ENCODE peak calls at places on chromosomes 4 and X, in six cellular contexts. W is fibroblast of lung; Y is thoracic aorta; F is cardiac muscle cell; B is PC-9; D is CD4-positive, alpha-beta memory T cell. Q is an unnamed sample. For H3K4me1, the result is how much of the 10 kb centered on the place peaks cover.

GRCh38 chr4:41079871-41080565 is 134.3 kb downstream of the APBB2 start:
- DNase-seq in W (no peak), Y (no peak), F (no peak), B (no peak), D (no peak), Q (no peak)

GRCh38 chrX:69173906-69174305 is 8.7 kb upstream of the PJA1 start:
- DNase-seq in W (no peak), Y (no peak), F (no peak), B (no peak), D (no peak), Q (no peak)

GRCh38 chr4:164058775-164059174 is 564.3 kb downstream of the TMA16 start:
- DNase-seq in W (peak), Y (no peak), F (no peak), B (no peak), D (no peak), Q (no peak)

GRCh38 chr4:5051210-5051691 is at the start of gene STK32B:
- DNase-seq in W (peak), Y (no peak), F (peak), B (no peak), D (no peak), Q (peak)

GRCh38 chr4:165299399-165300060 is 27.9 kb upstream of the MSMO1 start:
- DNase-seq in W (no peak), Y (no peak), F (no peak), B (no peak), D (no peak), Q (no peak)

GRCh38 chrX:55011294-55011693 is 11.1 kb downstream of the APEX2 start:
- DNase-seq in W (no peak), Y (no peak), F (no peak), B (no peak), D (no peak), Q (no peak)

GRCh38 chrX:3678287-3678686 is 35.2 kb downstream of the PRKX start:
- DNase-seq in W (peak), Y (no peak), F (no peak), B (no peak), D (no peak), Q (no peak)

GRCh38 chrX:111168314-111168713 is 72.3 kb downstream of the PAK3 start:
- DNase-seq in W (peak), Y (no peak), F (peak), B (no peak), D (no peak), Q (peak)

GRCh38 chr4:40918330-40918729 is 168.6 kb downstream of the NSUN7 start:
- DNase-seq in W (peak), Y (no peak), F (no peak), B (peak), D (no peak), Q (peak)

GRCh38 chr4:118776166-118776954 is 59.6 kb downstream of the SEC24D start:
- DNase-seq in W (peak), Y (no peak), F (no peak), B (no peak), D (no peak), Q (no peak)

GRCh38 chrX:85017721-85018120 is 14.0 kb downstream of the APOOL start:
- DNase-seq in W (peak), Y (no peak), F (no peak), B (no peak), D (no peak), Q (no peak)

GRCh38 chrX:19752043-19752442 is 135.4 kb downstream of the SH3KBP1 start:
- DNase-seq in W (no peak), Y (no peak), F (no peak), B (no peak), D (no peak), Q (no peak)

GRCh38 chrX:17474892-17475291 is 99.9 kb downstream of the NHS start:
- DNase-seq in W (peak), Y (no peak), F (no peak), B (no peak), D (no peak), Q (no peak)

GRCh38 chr4:75658881-75659280 is 14.3 kb downstream of the G3BP2 start:
- DNase-seq in W (peak), Y (no peak), F (no peak), B (no peak), D (no peak), Q (no peak)

GRCh38 chr4:112560084-112560483 is 44.1 kb upstream of the NEUROG2 start:
- DNase-seq in W (no peak), Y (no peak), F (no peak), B (no peak), D (no peak), Q (no peak)

GRCh38 chrX:71652405-71652804 is 14.9 kb upstream of the LOC101059915 start:
- DNase-seq in W (peak), Y (no peak), F (peak), B (peak), D (no peak), Q (peak)

GRCh38 chr4:122163301-122163700 is 11.2 kb downstream of the BLTP1 start:
- DNase-seq in W (no peak), Y (no peak), F (no peak), B (no peak), D (no peak), Q (no peak)

GRCh38 chrX:57445046-57445445 is 146.8 kb upstream of the ZXDB start:
- DNase-seq in W (no peak), Y (no peak), F (no peak), B (no peak), D (no peak), Q (no peak)

GRCh38 chr4:40699648-40700047 is 50.1 kb upstream of the NSUN7 start:
- DNase-seq in W (peak), Y (no peak), F (no peak), B (no peak), D (no peak), Q (no peak)

GRCh38 chrX:5907202-5907601 is 321.5 kb downstream of the NLGN4X start:
- DNase-seq in W (no peak), Y (no peak), F (no peak), B (no peak), D (no peak), Q (no peak)

GRCh38 chrX:10781847-10782530 is 161.6 kb upstream of the MID1 start:
- DNase-seq in W (peak), Y (no peak), F (no peak), B (no peak), D (no peak), Q (no peak)

GRCh38 chrX:114717921-114718320 is 134.0 kb downstream of the HTR2C start:
- DNase-seq in W (no peak), Y (no peak), F (peak), B (no peak), D (no peak), Q (no peak)

GRCh38 chr4:66357316-66357715 is 687.0 kb upstream of the EPHA5 start:
- DNase-seq in W (peak), Y (no peak), F (no peak), B (no peak), D (no peak), Q (no peak)

GRCh38 chr4:99159699-99160098 is 15.6 kb upstream of the ADH4 start:
- DNase-seq in W (no peak), Y (no peak), F (no peak), B (no peak), D (no peak), Q (no peak)

GRCh38 chr4:77699731-77700210 is 94.2 kb downstream of the CXCL13 start:
- DNase-seq in W (peak), Y (no peak), F (peak), B (no peak), D (no peak), Q (no peak)

GRCh38 chr4:94452476-94453300 is 946 bp downstream of the PDLIM5 start:
- DNase-seq in W (peak), Y (peak), F (peak), B (peak), D (no peak), Q (peak)

GRCh38 chrX:154334496-154334895 is 38.9 kb downstream of the TKTL1 start:
- DNase-seq in W (no peak), Y (no peak), F (no peak), B (no peak), D (no peak), Q (no peak)

GRCh38 chr4:122117743-122118142 is 34.4 kb upstream of the BLTP1 start:
- DNase-seq in W (peak), Y (no peak), F (no peak), B (no peak), D (peak), Q (no peak)

GRCh38 chr4:48028654-48029053 is 12.1 kb downstream of the NIPAL1 start:
- DNase-seq in W (no peak), Y (no peak), F (no peak), B (no peak), D (no peak), Q (no peak)

GRCh38 chr4:140556372-140557085 is 12.2 kb downstream of the UCP1 start:
- DNase-seq in W (no peak), Y (no peak), F (no peak), B (no peak), D (peak), Q (no peak)

GRCh38 chr4:41693629-41694028 is 54.9 kb downstream of the PHOX2B start:
- DNase-seq in W (peak), Y (no peak), F (peak), B (no peak), D (no peak), Q (no peak)

GRCh38 chrX:30892591-30892990 is 3.5 kb upstream of the TAB3 start:
- DNase-seq in W (no peak), Y (no peak), F (no peak), B (peak), D (no peak), Q (no peak)

GRCh38 chrX:30887288-30887687 is 1.8 kb downstream of the TAB3 start:
- DNase-seq in W (no peak), Y (no peak), F (no peak), B (no peak), D (no peak), Q (no peak)

GRCh38 chrX:30887721-30888120 is 1.3 kb downstream of the TAB3 start:
- DNase-seq in W (no peak), Y (no peak), F (no peak), B (no peak), D (no peak), Q (no peak)

GRCh38 chrX:30888526-30889146 is 418 bp downstream of the TAB3 start:
- DNase-seq in W (no peak), Y (no peak), F (peak), B (no peak), D (peak), Q (no peak)

DNA sequence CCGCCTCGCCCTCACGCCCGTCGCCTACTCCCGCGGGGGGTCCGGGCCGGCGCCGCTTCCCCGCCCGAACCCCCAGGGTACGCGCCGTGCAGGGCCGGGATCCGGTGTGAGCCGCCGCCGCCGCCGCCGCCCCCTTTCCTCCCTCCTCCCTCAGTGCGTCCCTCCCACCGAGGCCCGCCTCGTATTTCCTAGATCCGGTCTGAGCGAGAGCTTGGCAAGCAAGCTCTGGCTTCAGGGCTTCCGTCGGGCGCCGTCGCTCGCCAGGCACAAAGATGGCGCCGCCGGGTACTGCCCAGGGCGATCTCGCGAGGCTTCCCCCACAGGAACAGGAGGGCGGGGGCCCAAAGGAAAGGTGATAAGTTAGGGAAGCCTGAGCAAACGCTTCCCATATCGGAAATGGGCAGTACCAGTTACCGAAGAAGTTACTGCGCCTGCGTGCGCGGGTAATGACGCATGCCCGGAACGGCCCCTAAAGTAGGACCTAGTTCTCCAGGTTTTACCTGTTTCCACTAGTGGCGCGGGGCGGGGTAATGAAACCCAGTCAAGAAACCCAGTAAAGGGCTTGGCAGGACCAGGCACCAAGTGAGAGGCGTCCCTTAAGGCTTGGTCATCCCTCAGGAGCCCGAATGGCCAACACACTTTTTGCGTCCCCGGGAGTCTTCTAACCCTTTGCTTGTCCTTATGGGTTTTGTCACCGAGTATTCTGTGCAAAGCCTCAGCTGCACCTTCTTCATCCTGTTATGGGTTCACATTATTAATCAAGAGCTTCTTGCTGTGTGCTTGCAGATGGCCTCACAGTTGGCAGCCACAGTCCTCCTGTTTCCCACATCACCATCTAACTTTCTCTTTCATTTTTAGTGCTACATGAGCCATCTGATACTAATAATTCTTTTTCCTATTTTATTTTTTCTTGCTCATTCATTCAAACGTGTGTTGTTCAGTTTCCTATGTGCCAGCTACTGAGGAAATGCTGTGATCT is at the start of gene TAB3:
- DNase-seq in W (peak), Y (peak), F (peak), B (peak), D (peak), Q (peak)
- H3K4me3 ChIP-seq in W (peak), Y (peak), F (peak), B (peak), D (peak), Q (peak)

GRCh38 chr4:169256856-169257756 is 13.7 kb downstream of the SH3RF1 start:
- DNase-seq in W (no peak), Y (no peak), F (no peak), B (no peak), D (no peak), Q (no peak)
- H3K4me1 ChIP-seq in W (under half), Y (half or more), F (under half), B (under half), D (under half), Q (under half)

DNA sequence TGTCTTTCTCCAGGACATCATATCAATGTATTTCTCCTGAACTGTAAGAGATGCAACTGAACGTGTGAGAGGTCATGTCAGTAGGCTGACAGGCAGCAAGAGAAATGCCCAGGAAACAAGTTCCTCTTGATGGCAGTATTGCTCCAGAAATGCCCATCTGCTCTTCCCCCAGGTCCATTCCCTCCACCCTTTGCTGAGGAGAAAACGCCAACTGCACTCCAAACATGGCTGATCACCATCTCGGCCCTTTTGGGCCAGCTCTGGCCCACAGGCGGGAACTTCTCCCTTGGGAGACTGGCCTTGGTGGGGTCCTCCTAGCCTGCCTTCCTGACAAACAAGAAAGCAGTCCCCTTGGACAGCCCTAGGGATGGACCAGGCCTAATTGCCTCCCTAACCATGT is 276.5 kb upstream of the AGTR2 start:
- DNase-seq in W (peak), Y (no peak), F (no peak), B (peak), D (no peak), Q (no peak)
- H3K4me3 ChIP-seq in W (no peak), Y (no peak), F (no peak), B (peak), D (no peak), Q (no peak)

GRCh38 chr4:2794707-2795557 is 2.0 kb downstream of the SH3BP2 start:
- DNase-seq in W (peak), Y (no peak), F (no peak), B (no peak), D (no peak), Q (peak)
- H3K4me1 ChIP-seq in W (under half), Y (under half), F (under half), B (half or more), D (half or more), Q (half or more)